ENCODE peak calls at places on chromosomes 11 and 22, in five cellular contexts. C is A549, F is GM12878, M is IMR-90, T is H1. X is an unnamed sample.

GRCh38 chr11:24932110-24933000 is 435.5 kb downstream of the LUZP2 start:
- DNase-seq in C (no peak), F (no peak), M (no peak), T (no peak), X (no peak)

GRCh38 chr11:71311176-71311925 is 59.0 kb upstream of the SHANK2 start:
- DNase-seq in C (no peak), F (no peak), M (no peak), T (no peak), X (no peak)

GRCh38 chr11:102318469-102318868 is 1.2 kb downstream of the BIRC3 start:
- DNase-seq in C (peak; percentile 79), F (no peak), M (peak; percentile 48), T (no peak), X (no peak)

GRCh38 chr11:82458777-82459176 is 274.9 kb downstream of the FAM181B start:
- DNase-seq in C (no peak), F (no peak), M (no peak), T (no peak), X (no peak)

GRCh38 chr22:32618461-32619140 is 144.0 kb downstream of the FBXO7 start:
- DNase-seq in C (no peak), F (no peak), M (no peak), T (no peak), X (no peak)

GRCh38 chr11:75141166-75141565 is 9.7 kb upstream of the SLCO2B1 start:
- DNase-seq in C (no peak), F (no peak), M (no peak), T (no peak), X (no peak)

GRCh38 chr22:50403701-50404101 is 60.6 kb downstream of the PPP6R2 start:
- DNase-seq in C (no peak), F (no peak), M (no peak), T (no peak), X (no peak)

GRCh38 chr11:75468534-75469340 is 35.7 kb upstream of the KLHL35 start:
- DNase-seq in C (no peak), F (no peak), M (peak; percentile 93), T (no peak), X (no peak)

GRCh38 chr11:79265756-79266322 is 175.0 kb downstream of the TENM4 start:
- DNase-seq in C (no peak), F (no peak), M (peak; percentile 91), T (no peak), X (no peak)

GRCh38 chr11:92977401-92977800 is 8.0 kb downstream of the MTNR1B start:
- DNase-seq in C (no peak), F (no peak), M (no peak), T (no peak), X (no peak)

GRCh38 chr11:106014035-106014434 is 8.0 kb downstream of the MSANTD4 start:
- DNase-seq in C (no peak), F (no peak), M (no peak), T (no peak), X (no peak)

GRCh38 chr11:14480716-14481115 is 18.9 kb downstream of the COPB1 start:
- DNase-seq in C (peak; percentile 4), F (no peak), M (no peak), T (no peak), X (no peak)

GRCh38 chr11:13009476-13009920 is 382 bp downstream of the RASSF10 start:
- DNase-seq in C (no peak), F (no peak), M (no peak), T (no peak), X (no peak)

GRCh38 chr22:46777609-46777970 is 15.1 kb downstream of the TBC1D22A start:
- DNase-seq in C (no peak), F (no peak), M (no peak), T (no peak), X (no peak)

GRCh38 chr11:70776914-70777532 is 378.7 kb downstream of the CTTN start:
- DNase-seq in C (no peak), F (no peak), M (no peak), T (no peak), X (no peak)

GRCh38 chr11:17861036-17861755 is 126.6 kb downstream of the KCNC1 start:
- DNase-seq in C (no peak), F (no peak), M (peak; percentile 33), T (no peak), X (no peak)

GRCh38 chr22:24901448-24901847 is 45.0 kb downstream of the LHFPL7 start:
- DNase-seq in C (no peak), F (no peak), M (no peak), T (no peak), X (no peak)

GRCh38 chr11:120462825-120463224 is 48.7 kb upstream of the GRIK4 start:
- DNase-seq in C (no peak), F (no peak), M (peak; percentile 35), T (no peak), X (no peak)

GRCh38 chr11:33542921-33543320 is 157.7 kb downstream of the C11orf91 start:
- DNase-seq in C (peak; percentile 55), F (no peak), M (peak; percentile 40), T (peak; percentile 34), X (peak; percentile 23)

GRCh38 chr22:39574779-39575551 is 4.4 kb downstream of the CACNA1I start:
- DNase-seq in C (peak; percentile 54), F (no peak), M (peak; percentile 95), T (no peak), X (peak; percentile 28)

GRCh38 chr22:44994399-44995281 is 15.2 kb downstream of the PHF21B start:
- DNase-seq in C (no peak), F (no peak), M (no peak), T (no peak), X (no peak)

GRCh38 chr22:41445171-41446056 is 1.2 kb downstream of the TOB2 start:
- DNase-seq in C (peak; percentile 30), F (no peak), M (no peak), T (no peak), X (no peak)

GRCh38 chr11:20360650-20361049 is 2.9 kb upstream of the HTATIP2 start:
- DNase-seq in C (peak; percentile 24), F (peak; percentile 21), M (peak; percentile 55), T (no peak), X (peak; percentile 53)

GRCh38 chr11:1912314-1912878 is 7.1 kb upstream of the TNNT3 start:
- DNase-seq in C (no peak), F (no peak), M (no peak), T (no peak), X (no peak)

GRCh38 chr22:23196165-23196564 is 15.9 kb downstream of the BCR start:
- DNase-seq in C (no peak), F (no peak), M (no peak), T (no peak), X (no peak)

GRCh38 chr11:112465433-112466024 is 204.9 kb upstream of the PLET1 start:
- DNase-seq in C (no peak), F (no peak), M (no peak), T (no peak), X (no peak)

GRCh38 chr11:19954899-19955298 is 205.4 kb downstream of the DBX1 start:
- DNase-seq in C (peak; percentile 33), F (no peak), M (no peak), T (no peak), X (peak; percentile 56)

GRCh38 chr11:70470127-70470526 is 71.8 kb downstream of the CTTN start:
- DNase-seq in C (no peak), F (peak; percentile 61), M (peak; percentile 46), T (no peak), X (no peak)

GRCh38 chr22:30636226-30637077 is 871 bp downstream of the SLC35E4 start:
- DNase-seq in C (peak; percentile 15), F (no peak), M (no peak), T (no peak), X (no peak)

GRCh38 chr11:20238712-20239111 is 78.4 kb upstream of the DBX1 start:
- DNase-seq in C (no peak), F (no peak), M (no peak), T (no peak), X (no peak)

GRCh38 chr22:42743501-42743991 is 22.9 kb upstream of the A4GALT start:
- DNase-seq in C (no peak), F (no peak), M (no peak), T (no peak), X (peak; percentile 83)

GRCh38 chr11:93583490-93583889 is 40.3 kb upstream of the SMCO4 start:
- DNase-seq in C (no peak), F (no peak), M (no peak), T (no peak), X (no peak)

DNA sequence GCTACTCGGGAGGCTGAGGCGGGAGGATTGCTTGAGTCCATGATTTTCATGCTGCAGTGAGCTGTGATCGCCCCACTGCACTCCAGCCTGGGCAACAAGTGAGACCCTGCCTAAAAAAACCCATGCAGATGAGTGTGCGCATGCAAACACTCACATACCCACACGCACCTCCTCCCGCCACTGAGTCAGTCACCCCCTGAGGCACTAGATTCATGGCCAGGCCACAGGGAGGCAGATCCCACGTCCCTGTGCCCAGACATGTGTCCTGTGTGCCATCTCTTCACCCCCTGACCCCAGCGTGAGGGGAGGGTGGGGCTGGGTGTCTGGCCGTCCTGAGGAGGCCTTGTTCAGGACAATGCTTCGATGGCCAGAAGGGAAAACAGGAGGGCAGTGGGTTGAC is 15.5 kb downstream of the RELT start:
- DNase-seq in C (no peak), F (no peak), M (no peak), T (no peak), X (no peak)
- TF ChIP-seq RFX5 in C (no peak), F (no peak), M (no peak), T (no peak), X (no peak)

DNA sequence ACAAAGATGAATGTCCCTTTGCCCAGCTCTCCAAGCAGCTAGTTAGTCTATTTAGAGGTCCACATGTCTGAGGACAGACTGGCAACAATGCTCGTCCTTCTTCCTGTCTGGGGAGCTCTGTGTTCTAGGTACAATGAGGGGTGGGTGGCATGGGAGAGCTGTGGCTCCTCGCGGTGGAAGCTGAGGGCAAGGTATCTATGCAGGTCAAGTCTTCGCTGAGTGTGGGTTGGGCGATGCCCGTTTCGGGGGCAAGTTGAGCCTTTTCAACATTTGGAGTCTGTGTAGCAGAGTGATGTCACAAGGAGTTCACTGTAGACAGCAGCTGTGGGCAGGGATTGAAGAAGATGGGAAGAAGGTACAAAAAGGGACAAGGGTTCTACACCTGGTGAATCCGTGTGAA is 163.2 kb downstream of the FEZ1 start:
- DNase-seq in C (no peak), F (no peak), M (no peak), T (no peak), X (no peak)
- TF ChIP-seq USF2 in C (no peak), F (no peak), M (no peak), T (no peak), X (no peak)

GRCh38 chr11:83537131-83537610 is 251.0 kb upstream of the CCDC90B start:
- DNase-seq in C (no peak), F (no peak), M (no peak), T (no peak), X (no peak)
- TF ChIP-seq RAD21 in C (no peak), F (no peak), M (no peak), T (no peak), X (no peak)

DNA sequence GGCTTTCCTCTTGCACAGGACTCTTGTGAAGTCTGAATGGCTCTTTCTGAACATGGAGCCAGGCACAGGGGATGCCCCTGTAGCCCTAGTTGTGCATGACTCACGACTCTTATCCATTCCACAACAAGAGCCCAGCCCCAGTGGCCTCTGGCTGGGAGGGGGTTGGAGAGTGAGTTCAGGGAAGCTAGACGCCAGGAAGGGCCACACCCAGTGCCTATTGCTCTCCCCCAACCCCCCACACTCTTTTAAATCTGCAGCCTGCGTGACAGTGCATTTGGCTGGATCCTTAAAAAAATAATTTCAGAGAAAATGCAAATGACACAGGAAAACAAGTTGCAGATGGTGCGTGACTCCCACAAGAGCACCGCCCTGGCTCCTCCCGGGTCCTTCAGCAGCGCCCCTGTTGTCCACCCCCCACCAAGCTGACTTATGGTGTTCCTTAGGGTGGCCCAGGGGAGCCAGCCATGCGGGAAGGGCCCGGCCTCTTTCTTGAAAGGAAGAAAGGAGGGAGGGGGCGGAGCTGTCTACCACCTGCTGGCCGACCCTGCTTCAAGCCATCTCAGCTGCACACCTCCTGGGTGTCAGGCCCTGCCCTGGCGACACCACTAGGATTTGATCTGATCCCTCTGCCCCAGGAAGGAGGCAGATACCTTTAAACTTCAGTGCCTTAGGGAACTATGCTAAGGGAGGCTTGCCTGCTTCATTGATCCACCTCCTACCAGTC is 74.7 kb downstream of the MN1 start:
- DNase-seq in C (peak; percentile 77), F (no peak), M (peak; percentile 34), T (no peak), X (peak; percentile 4)
- TF ChIP-seq RFX5 in C (no peak), F (no peak), M (no peak), T (no peak), X (no peak)